ENCODE peak calls at places on chromosomes 5 and 9, in ten cellular contexts. T is brain microvascular endothelial cell; X is Panc1; L is A549; O is foreskin keratinocyte; D is MM.1S; F is activated CD8-positive, alpha-beta T cell treated with anti-CD3 and anti-CD28 coated beads for 36 hours; W is WERI-Rb-1; P is astrocyte; Q is fibroblast of mammary gland. U is an unnamed sample.

GRCh38 chr5:14195588-14195987 is 52.4 kb downstream of the TRIO start:
- DNase-seq in T (no peak), X (no peak), L (no peak), O (no peak), D (no peak), F (no peak), W (no peak), P (no peak), Q (no peak), U (no peak)

GRCh38 chr5:132815454-132815853 is 2.4 kb downstream of the SOWAHA start:
- DNase-seq in T (no peak), X (no peak), L (no peak), O (no peak), D (no peak), F (no peak), W (no peak), P (no peak), Q (peak; percentile 54), U (no peak)

GRCh38 chr9:38141751-38142150 is 72.7 kb upstream of the SHB start:
- DNase-seq in T (peak; percentile 53), X (no peak), L (peak; percentile 21), O (peak; percentile 60), D (no peak), F (no peak), W (no peak), P (peak; percentile 91), Q (peak; percentile 63), U (no peak)

GRCh38 chr5:150358261-150359095 is 981 bp downstream of the TCOF1 start:
- DNase-seq in T (no peak), X (no peak), L (peak; percentile 37), O (peak; percentile 46), D (no peak), F (no peak), W (no peak), P (peak; percentile 16), Q (peak; percentile 20), U (no peak)

GRCh38 chr9:81636280-81636653 is 53.1 kb downstream of the TLE1 start:
- DNase-seq in T (no peak), X (no peak), L (no peak), O (no peak), D (no peak), F (no peak), W (no peak), P (no peak), Q (no peak), U (no peak)

GRCh38 chr5:59021837-59022514 is 439.1 kb downstream of the RAB3C start:
- DNase-seq in T (no peak), X (no peak), L (no peak), O (no peak), D (no peak), F (no peak), W (no peak), P (no peak), Q (no peak), U (no peak)

GRCh38 chr5:6448622-6449464 is at the start of gene UBE2QL1:
- DNase-seq in T (no peak), X (no peak), L (peak; percentile 42), O (peak; percentile 2), D (peak; percentile 59), F (peak; percentile 14), W (peak; percentile 56), P (no peak), Q (no peak), U (peak; percentile 49)

GRCh38 chr9:87455407-87455806 is 42.3 kb upstream of the DAPK1 start:
- DNase-seq in T (no peak), X (no peak), L (peak; percentile 16), O (no peak), D (no peak), F (no peak), W (no peak), P (no peak), Q (no peak), U (no peak)

DNA sequence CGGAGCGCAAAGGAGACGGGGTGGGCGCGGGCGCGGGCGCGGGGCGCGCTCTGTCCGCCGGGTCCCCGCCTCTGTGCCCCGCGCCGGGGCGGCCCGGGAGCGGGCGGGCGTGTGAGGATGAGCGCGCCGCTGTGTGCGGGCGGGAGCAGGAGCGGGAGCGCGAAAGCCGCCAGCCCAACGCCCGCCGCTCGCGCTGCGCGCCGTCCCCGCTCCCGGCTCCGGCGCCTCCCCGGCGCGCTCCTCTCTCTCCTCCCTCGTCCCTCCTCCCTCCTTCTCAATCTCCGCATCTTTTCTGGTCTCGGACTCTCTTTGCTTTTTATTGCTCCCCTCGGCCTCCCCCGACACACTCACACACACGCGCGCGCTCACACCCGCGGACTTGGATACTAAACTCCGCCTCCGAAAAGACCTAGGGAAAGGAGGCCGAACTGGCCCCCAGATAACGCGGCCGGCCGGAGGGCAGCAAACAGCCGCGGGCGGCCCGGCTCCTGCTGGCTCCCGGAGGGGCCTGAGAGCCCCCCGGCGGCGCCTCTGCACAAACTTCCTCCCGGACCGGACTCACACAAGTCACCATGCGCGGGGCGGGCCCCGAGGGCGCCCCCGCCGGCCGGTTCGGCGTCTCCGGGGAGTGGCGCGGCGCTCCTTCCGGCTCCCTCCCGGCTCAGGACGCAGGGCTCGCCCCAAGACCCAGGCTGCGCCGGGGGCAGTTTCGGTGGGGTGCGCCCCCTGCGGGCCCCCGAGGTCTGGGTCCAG is at the start of gene FIBCD1:
- DNase-seq in T (no peak), X (no peak), L (peak; percentile 73), O (no peak), D (no peak), F (peak; percentile 40), W (peak; percentile 69), P (peak; percentile 18), Q (peak; percentile 24), U (peak; percentile 58)
- TF ChIP-seq CTCF in T (no peak), X (peak; percentile 74), L (peak; percentile 58), O (peak; percentile 53), D (no peak), F (peak; percentile 11), W (peak; percentile 62), P (no peak), Q (no peak), U (no peak)

GRCh38 chr5:159774476-159775031 is 141.7 kb upstream of the ADRA1B start:
- DNase-seq in T (no peak), X (no peak), L (no peak), O (no peak), D (no peak), F (no peak), W (no peak), P (no peak), Q (no peak), U (no peak)

GRCh38 chr5:159777049-159777448 is 139.2 kb upstream of the ADRA1B start:
- DNase-seq in T (no peak), X (no peak), L (no peak), O (no peak), D (no peak), F (no peak), W (no peak), P (no peak), Q (no peak), U (no peak)

GRCh38 chr5:159775890-159776289 is 140.4 kb upstream of the ADRA1B start:
- DNase-seq in T (no peak), X (no peak), L (no peak), O (no peak), D (no peak), F (no peak), W (no peak), P (peak; percentile 31), Q (no peak), U (no peak)

GRCh38 chr5:159772698-159773061 is 143.6 kb upstream of the ADRA1B start:
- DNase-seq in T (no peak), X (no peak), L (no peak), O (no peak), D (no peak), F (no peak), W (no peak), P (no peak), Q (no peak), U (no peak)

DNA sequence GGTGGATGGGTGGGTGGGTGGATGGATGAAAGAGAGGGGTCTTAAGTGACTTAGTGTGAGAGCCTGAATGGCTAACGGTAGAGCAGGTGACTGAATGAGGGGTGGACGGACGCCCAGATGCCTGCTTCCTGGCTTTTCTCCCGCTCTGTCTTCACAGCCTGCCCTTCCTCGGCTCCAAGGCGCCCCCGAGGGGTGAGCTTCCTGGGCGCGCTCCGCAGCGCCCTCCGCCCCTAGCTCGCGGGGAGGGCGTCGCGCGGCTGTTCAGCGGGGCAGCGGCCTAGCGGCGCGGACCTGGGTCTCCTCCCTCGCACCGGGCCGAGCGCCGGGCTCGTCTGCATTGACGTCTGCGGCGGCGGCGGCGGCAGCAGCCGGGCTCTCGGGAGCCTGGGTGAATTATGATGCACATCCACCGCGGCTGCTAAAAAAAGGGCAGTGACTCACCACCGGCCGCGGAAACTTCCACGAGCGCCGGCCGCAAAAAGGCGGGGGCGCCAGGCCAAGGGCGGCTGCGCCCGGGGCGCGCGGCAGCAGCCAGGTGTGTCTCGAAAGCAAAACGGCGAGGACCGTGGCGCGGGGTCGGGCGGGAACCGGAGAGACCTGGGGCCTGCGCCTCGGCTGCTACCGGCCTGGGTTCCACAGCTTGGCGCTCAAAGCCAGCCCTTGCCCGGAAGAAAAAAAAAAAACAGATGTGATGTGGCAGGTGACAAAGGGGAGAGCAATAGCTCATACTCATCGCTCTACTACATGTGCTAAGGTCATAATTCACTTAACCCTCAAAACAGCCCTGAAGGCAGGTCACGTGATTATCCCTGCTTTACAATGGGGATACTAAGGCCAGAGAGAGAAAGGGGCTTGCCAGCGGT is 143.0 kb upstream of the ADRA1B start:
- DNase-seq in T (peak; percentile 90), X (peak; percentile 15), L (peak; percentile 76), O (peak; percentile 45), D (peak; percentile 90), F (peak; percentile 93), W (peak; percentile 72), P (peak; percentile 84), Q (peak; percentile 87), U (peak; percentile 76)
- TF ChIP-seq CTCF in T (peak; percentile 27), X (peak; percentile 73), L (peak; percentile 73), O (peak; percentile 42), D (peak; percentile 15), F (no peak), W (peak; percentile 76), P (no peak), Q (no peak), U (peak; percentile 17)

DNA sequence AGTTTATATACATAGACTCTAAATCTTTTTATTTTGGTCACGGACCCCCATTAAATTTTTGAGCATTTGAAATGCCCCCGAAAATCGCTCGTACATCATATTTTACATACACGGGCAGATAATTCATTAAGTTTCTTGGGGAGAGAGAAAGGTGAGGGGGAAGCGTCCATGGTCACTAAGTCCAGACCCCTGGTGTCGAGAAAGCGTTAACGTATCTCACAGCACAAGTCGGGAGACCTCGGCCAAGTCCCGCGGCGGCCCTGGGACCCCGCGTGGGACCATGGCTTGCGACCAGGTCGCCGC is 794 bp downstream of the PTBP3 start:
- DNase-seq in T (peak; percentile 49), X (no peak), L (no peak), O (no peak), D (no peak), F (no peak), W (no peak), P (no peak), Q (no peak), U (no peak)
- TF ChIP-seq CTCF in T (peak; percentile 49), X (no peak), L (no peak), O (no peak), D (no peak), F (no peak), W (peak; percentile 18), P (no peak), Q (no peak), U (no peak)

DNA sequence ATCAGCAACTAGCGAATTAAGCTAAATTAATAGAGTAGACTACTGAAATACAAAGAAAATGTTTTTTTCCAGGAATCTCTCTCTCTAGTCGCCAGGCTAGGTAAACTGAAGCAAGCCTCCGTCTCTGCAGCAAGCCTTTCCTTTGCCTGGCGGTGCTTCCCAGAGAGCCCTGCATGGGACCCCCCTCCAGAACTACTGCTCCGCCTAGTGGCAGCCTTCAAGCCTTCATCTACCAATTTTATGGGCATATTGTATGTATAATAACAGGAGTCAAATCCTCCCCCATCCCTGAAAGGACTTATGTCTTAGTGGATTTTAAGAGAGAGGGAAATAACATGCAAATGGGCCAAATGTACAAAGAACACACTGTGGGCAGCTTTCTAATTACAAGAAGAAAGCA is 241.9 kb downstream of the SAXO1 start:
- DNase-seq in T (peak; percentile 44), X (no peak), L (peak; percentile 43), O (no peak), D (no peak), F (peak; percentile 4), W (peak; percentile 77), P (no peak), Q (no peak), U (peak; percentile 66)
- TF ChIP-seq CTCF in T (peak; percentile 78), X (peak; percentile 43), L (peak; percentile 41), O (peak; percentile 46), D (no peak), F (no peak), W (peak; percentile 65), P (peak; percentile 40), Q (peak; percentile 18), U (peak; percentile 72)

U was measured in nephron progenitor cell.